ENCODE peak calls at places on chromosomes 6 and 20, in seven cellular contexts. K is Jurkat, Clone E6-1; P is stimulated activated CD4-positive, alpha-beta T cell treated with anti-CD3 and anti-CD28 coated beads, Interleukin-2, amount 100 ng/mL, for 48 hours; Z is cerebellar nuclear complex; E is HTR-8/SVneo; H is stromal cell of bone marrow; U is SK-N-DZ. X is an unnamed sample.

GRCh38 chr20:36461600-36462439 is 79.5 kb upstream of the MYL9 start:
- DNase-seq in H (no peak), P (no peak), K (no peak), Z (no peak), E (no peak), U (peak), X (peak)

GRCh38 chr6:26309731-26310142 is 55.3 kb upstream of the BTN3A2 start:
- DNase-seq in P (no peak), K (no peak), U (no peak), E (no peak), Z (no peak), H (no peak), X (no peak)

GRCh38 chr6:156778615-156779205 is 1.5 kb downstream of the ARID1B start:
- DNase-seq in P (peak), E (no peak), Z (no peak), U (peak), K (peak), H (no peak), X (peak)

GRCh38 chr6:139376604-139377218 is 2.3 kb upstream of the CITED2 start:
- DNase-seq in Z (no peak), P (no peak), H (no peak), K (no peak), E (no peak), U (no peak), X (peak)

GRCh38 chr20:48962976-48963730 is 41.6 kb downstream of the ARFGEF2 start:
- DNase-seq in K (no peak), E (no peak), Z (no peak), P (no peak), U (no peak), H (no peak), X (no peak)

GRCh38 chr6:15369838-15370237 is 124.0 kb downstream of the JARID2 start:
- DNase-seq in E (no peak), U (no peak), K (no peak), Z (no peak), P (no peak), H (no peak), X (no peak)

GRCh38 chr20:57478176-57478575 is 46.8 kb downstream of the CTCFL start:
- DNase-seq in E (no peak), U (no peak), K (no peak), P (no peak), H (no peak), Z (no peak), X (no peak)

GRCh38 chr20:14470231-14470894 is 133.0 kb upstream of the FLRT3 start:
- DNase-seq in H (no peak), U (no peak), E (no peak), Z (peak), K (no peak), P (no peak), X (no peak)

GRCh38 chr6:2958331-2958711 is 13.0 kb downstream of the SERPINB6 start:
- DNase-seq in Z (no peak), E (no peak), K (no peak), H (no peak), U (no peak), P (no peak), X (no peak)

GRCh38 chr6:81130071-81130470 is 622.4 kb downstream of the TENT5A start:
- DNase-seq in E (no peak), H (no peak), U (no peak), K (no peak), P (no peak), Z (no peak), X (no peak)

GRCh38 chr6:167683028-167683862 is 143.5 kb upstream of the AFDN start:
- DNase-seq in P (no peak), K (no peak), H (no peak), U (no peak), E (no peak), Z (no peak), X (peak)

GRCh38 chr6:36131517-36132220 is 1.4 kb downstream of the MAPK13 start:
- DNase-seq in H (no peak), Z (no peak), E (peak), K (no peak), P (peak), U (peak), X (no peak)

GRCh38 chr6:101851911-101852310 is 458.4 kb downstream of the GRIK2 start:
- DNase-seq in E (no peak), H (peak), K (no peak), U (no peak), P (no peak), Z (no peak), X (no peak)